ENCODE peak calls at places on chromosomes 1 and 21, in four cellular contexts. M is GM12878, U is HEK293T, J is HepG2. R is an unnamed sample.

GRCh38 chr21:35824136-35824535 is 236.2 kb downstream of the SETD4 start:
- DNase-seq in M (no peak), U (no peak), J (no peak), R (no peak)

GRCh38 chr21:46549650-46550049 is 55.2 kb downstream of the S100B start:
- DNase-seq in M (no peak), U (no peak), J (no peak), R (no peak)

GRCh38 chr1:228801068-228801467 is 65.8 kb downstream of the RHOU start:
- DNase-seq in M (no peak), U (no peak), J (peak; percentile 47), R (no peak)

GRCh38 chr1:201933840-201934430 is 12.4 kb downstream of the LMOD1 start:
- DNase-seq in M (no peak), U (no peak), J (peak; percentile 16), R (no peak)

GRCh38 chr1:41003640-41004220 is 17.8 kb downstream of the SLFNL1 start:
- DNase-seq in M (peak; percentile 95), U (peak; percentile 34), J (peak; percentile 87), R (peak; percentile 90)

GRCh38 chr1:201295861-201296260 is 12.6 kb downstream of the PKP1 start:
- DNase-seq in M (no peak), U (no peak), J (no peak), R (no peak)

GRCh38 chr1:184494929-184495328 is 108.1 kb downstream of the C1orf21 start:
- DNase-seq in M (peak; percentile 60), U (no peak), J (no peak), R (no peak)

GRCh38 chr1:115322631-115323030 is 15.4 kb downstream of the NGF start:
- DNase-seq in M (no peak), U (no peak), J (no peak), R (no peak)

GRCh38 chr1:25671929-25672328 is 55.3 kb downstream of the MAN1C1 start:
- DNase-seq in M (no peak), U (no peak), J (no peak), R (no peak)

GRCh38 chr1:41673806-41674205 is 189.3 kb upstream of the EDN2 start:
- DNase-seq in M (no peak), U (no peak), J (no peak), R (no peak)

DNA sequence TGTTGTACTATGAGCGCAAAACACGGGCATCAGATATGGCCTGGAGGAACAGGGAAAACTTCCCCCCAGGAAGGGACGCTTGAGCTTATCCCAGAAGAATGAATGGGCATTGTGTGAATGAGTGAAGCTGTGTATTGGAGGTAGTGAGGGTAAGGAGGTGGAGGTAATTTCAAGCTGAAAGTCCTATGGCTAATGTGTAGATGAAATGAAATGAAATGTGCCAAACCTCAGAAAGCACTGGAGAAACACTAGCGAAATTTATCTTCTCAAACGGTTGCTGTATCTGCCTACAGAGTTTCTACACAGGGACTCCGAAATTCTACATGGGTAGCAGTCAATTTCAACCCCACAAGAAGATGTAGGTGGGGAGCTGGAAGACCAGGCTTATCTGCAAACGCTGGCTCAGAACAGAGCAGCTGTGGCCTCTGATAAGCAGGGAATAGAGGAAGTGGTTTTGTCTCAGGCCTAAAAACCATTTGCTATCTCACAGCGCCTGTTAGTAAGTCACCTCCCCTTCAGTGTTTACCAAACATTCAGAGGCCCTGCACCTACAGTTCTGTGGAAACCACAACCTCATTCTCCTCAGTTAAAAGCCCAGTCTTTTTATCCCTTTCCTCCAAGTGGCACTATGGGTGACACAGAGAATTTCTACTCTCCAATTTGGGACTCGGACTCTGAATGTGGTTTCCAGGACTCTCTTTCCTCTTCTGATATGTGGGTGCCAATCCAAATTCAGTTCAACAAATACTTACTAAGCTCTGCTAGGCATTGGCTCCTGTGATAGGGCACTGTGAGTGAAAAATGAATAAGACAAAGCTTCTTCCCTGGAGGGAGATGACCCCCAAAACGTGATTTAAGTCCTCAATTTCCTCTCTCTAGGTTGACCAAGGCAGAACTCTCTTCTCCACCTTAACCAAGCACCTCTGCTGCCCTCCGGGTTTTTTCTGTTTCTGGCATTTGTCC is 17.1 kb upstream of the SLAMF6 start:
- DNase-seq in M (peak; percentile 95), U (no peak), J (peak; percentile 9), R (peak; percentile 99)
- TF ChIP-seq TARDBP in M (no peak), U (no peak), J (no peak), R (peak; percentile 99)

GRCh38 chr1:117707371-117707770 is 101.5 kb downstream of the TENT5C start:
- DNase-seq in M (no peak), U (no peak), J (no peak), R (no peak)

GRCh38 chr1:117708323-117709288 is 102.8 kb downstream of the TENT5C start:
- DNase-seq in M (no peak), U (no peak), J (no peak), R (peak; percentile 39)

GRCh38 chr1:117712598-117712997 is 106.8 kb downstream of the TENT5C start:
- DNase-seq in M (no peak), U (no peak), J (no peak), R (no peak)

GRCh38 chr1:117709398-117709797 is 103.5 kb downstream of the TENT5C start:
- DNase-seq in M (no peak), U (no peak), J (no peak), R (no peak)

GRCh38 chr1:117710710-117711109 is 104.9 kb downstream of the TENT5C start:
- DNase-seq in M (no peak), U (peak; percentile 56), J (no peak), R (peak; percentile 41)
- TF ChIP-seq TARDBP in M (no peak), U (no peak), J (no peak), R (no peak)

GRCh38 chr1:32886012-32886827 is at the start of gene HPCA:
- DNase-seq in M (no peak), U (peak; percentile 96), J (peak; percentile 39), R (peak; percentile 88)

GRCh38 chr1:32885691-32886011 is 640 bp upstream of the HPCA start:
- DNase-seq in M (no peak), U (no peak), J (no peak), R (no peak)

GRCh38 chr1:32887623-32888022 is 1.3 kb downstream of the HPCA start:
- DNase-seq in M (no peak), U (no peak), J (no peak), R (no peak)

GRCh38 chr1:32888134-32888533 is 1.8 kb downstream of the HPCA start:
- DNase-seq in M (no peak), U (no peak), J (no peak), R (no peak)

DNA sequence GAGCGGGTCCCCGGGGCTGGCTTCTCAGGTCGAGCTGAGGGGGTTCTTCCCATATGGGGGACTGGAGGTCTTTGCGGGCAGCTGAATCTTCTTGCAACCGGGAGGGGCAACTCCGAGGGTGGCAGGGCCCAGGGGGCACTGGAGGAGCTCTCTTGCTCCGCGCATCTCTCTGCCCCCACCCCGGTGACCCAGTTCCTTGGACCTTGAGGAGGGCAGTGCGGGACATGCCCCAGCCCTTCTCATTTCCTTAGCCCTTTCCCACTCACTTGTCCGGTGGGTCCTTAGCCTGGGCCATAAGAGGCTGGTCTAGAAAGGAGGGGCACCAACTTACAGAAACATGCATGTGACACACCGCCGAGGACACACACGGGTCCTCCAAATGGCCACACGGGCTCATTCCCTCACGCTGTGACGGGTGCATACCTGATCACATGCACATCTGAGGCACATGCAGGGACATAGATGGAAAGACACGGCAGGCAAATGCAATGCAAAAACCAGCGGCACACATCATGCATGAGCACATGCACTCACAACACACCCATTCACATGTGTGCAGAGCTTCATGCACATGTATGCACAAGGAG is 630 bp downstream of the HPCA start:
- DNase-seq in M (no peak), U (no peak), J (no peak), R (no peak)
- TF ChIP-seq TARDBP in M (no peak), U (no peak), J (no peak), R (no peak)

GRCh38 chr1:1433804-1434130 is 1.7 kb upstream of the VWA1 start:
- DNase-seq in M (no peak), U (peak; percentile 14), J (no peak), R (no peak)
- TF ChIP-seq TARDBP in M (no peak), U (no peak), J (no peak), R (no peak)

DNA sequence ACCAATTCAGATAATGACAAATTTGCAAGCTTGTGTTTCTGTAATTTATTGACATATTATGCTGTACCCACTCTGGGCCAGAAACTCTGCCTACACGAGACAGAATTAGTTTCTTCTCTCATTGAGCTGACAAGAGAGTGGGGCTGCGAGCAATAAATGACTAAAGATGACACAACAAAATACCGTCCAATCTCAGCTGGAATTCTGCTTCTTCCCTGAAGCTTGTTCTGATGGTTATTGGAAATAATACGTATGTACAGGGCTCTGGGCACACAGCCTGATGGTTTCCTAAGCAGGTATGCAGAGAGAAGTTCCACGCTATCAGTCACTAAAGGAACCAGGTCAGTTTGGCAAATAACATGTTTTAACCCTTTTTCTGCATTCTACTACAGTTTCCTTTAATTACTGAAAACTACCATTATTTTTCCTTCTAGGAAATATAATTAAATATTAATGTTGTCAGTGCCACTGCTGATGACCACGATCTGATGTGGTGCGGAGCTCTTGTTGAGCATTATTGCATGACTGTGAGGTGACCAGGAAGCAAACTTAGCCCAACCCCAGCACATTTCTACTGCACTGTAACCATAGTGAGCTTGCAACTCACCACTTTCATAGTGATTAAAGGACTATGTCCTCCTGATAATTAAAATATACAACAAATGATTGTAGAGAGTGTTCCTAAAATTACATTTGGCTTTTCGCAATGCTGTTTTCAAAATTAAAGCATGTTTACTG is 221.4 kb upstream of the L1TD1 start:
- DNase-seq in M (no peak), U (no peak), J (no peak), R (no peak)
- TF ChIP-seq TARDBP in M (no peak), U (no peak), J (no peak), R (no peak)

GRCh38 chr21:42747267-42747701 is 93.9 kb downstream of the PDE9A start:
- DNase-seq in M (no peak), U (no peak), J (no peak), R (no peak)
- TF ChIP-seq TARDBP in M (no peak), U (no peak), J (no peak), R (no peak)

GRCh38 chr1:215911406-215911968 is 344.4 kb downstream of the KCTD3 start:
- DNase-seq in M (no peak), U (no peak), J (no peak), R (no peak)
- TF ChIP-seq TARDBP in M (no peak), U (no peak), J (no peak), R (no peak)

GRCh38 chr1:168187180-168187579 is 8.4 kb downstream of the TIPRL start:
- DNase-seq in M (no peak), U (no peak), J (no peak), R (no peak)

GRCh38 chr1:168195199-168196135 is 16.7 kb downstream of the TIPRL start:
- DNase-seq in M (no peak), U (no peak), J (no peak), R (no peak)

DNA sequence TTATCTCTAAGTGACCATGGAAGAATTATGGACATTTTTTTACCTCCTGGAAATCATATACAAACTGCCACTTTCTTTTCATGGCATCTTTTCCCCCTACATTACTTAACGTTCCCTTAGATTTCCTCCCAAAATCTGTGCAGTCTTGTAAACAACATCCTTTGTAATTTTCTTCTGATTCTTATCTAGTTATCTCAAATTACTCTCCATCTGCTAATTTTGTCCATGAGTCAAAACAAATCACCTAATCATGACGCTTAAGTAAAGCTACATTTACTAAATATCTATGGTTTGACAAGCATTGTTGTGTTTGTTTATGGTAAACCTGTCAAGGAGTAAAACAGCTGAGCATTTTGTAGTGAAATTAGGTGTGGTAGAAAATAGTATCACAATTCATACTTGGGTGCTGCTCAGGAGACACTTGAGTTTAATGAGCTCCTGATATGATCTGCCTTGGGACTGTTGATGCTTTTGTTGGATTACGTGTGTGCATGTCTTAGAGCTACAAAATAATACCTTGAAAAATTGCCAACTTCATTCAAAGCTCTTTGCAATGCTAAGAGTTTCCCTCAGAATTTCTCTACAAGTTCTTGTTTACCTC is 11.6 kb downstream of the TIPRL start:
- DNase-seq in M (no peak), U (no peak), J (no peak), R (no peak)
- TF ChIP-seq TARDBP in M (no peak), U (no peak), J (no peak), R (no peak)

GRCh38 chr1:248808876-248809275 is 16.8 kb downstream of the SH3BP5L start:
- DNase-seq in M (no peak), U (no peak), J (no peak), R (peak; percentile 2)
- TF ChIP-seq TARDBP in M (no peak), U (no peak), J (no peak), R (no peak)

R was measured in K562.